ENCODE peak calls at places on chromosomes 12 and 14, in ten cellular contexts. C is transverse colon, D is HepG2, I is vagina, H is HCT116, J is K562, V is suprapubic skin, O is breast epithelium, A is GM12878, G is esophagus muscularis mucosa. X is an unnamed sample.

GRCh38 chr14:70872678-70873020 is 34.6 kb upstream of the PCNX1 start:
- DNase-seq in I (no peak), A (no peak), D (no peak), C (no peak), G (no peak), J (no peak), H (no peak), V (no peak), O (no peak), X (no peak)

GRCh38 chr12:93759512-93760081 is 82.4 kb downstream of the CRADD start:
- DNase-seq in H (no peak), I (no peak), D (peak), O (no peak), V (no peak), A (no peak), G (no peak), J (no peak), C (no peak), X (no peak)

GRCh38 chr14:44712095-44712822 is 205.2 kb upstream of the FSCB start:
- DNase-seq in C (no peak), V (no peak), J (no peak), I (no peak), O (no peak), D (no peak), H (no peak), G (no peak), A (no peak), X (no peak)

GRCh38 chr14:67240168-67240932 is 885 bp upstream of the PALS1 start:
- DNase-seq in C (peak), D (peak), V (peak), J (no peak), H (no peak), O (peak), G (peak), A (no peak), I (no peak), X (peak)

GRCh38 chr12:44748950-44749468 is 127.1 kb downstream of the NELL2 start:
- DNase-seq in J (no peak), C (no peak), O (no peak), I (no peak), V (no peak), D (no peak), H (no peak), A (no peak), G (no peak), X (no peak)

GRCh38 chr14:30957813-30958370 is 67.6 kb upstream of the AP4S1 start:
- DNase-seq in H (no peak), C (no peak), O (no peak), J (no peak), I (no peak), A (peak), V (no peak), D (peak), G (no peak), X (no peak)

GRCh38 chr14:96229315-96229714 is 24.7 kb downstream of the BDKRB2 start:
- DNase-seq in J (no peak), O (no peak), D (no peak), V (no peak), G (no peak), A (no peak), C (no peak), I (no peak), H (no peak), X (no peak)

GRCh38 chr14:85409496-85410210 is 120.3 kb upstream of the FLRT2 start:
- DNase-seq in J (no peak), C (no peak), I (no peak), H (no peak), D (no peak), A (no peak), O (no peak), G (no peak), V (no peak), X (no peak)

GRCh38 chr12:2528001-2528400 is 266.8 kb upstream of the FKBP4 start:
- DNase-seq in I (no peak), O (no peak), A (no peak), H (no peak), V (no peak), G (no peak), J (no peak), C (no peak), D (no peak), X (no peak)

GRCh38 chr14:83041224-83041623 is 1507.6 kb upstream of the SEL1L start:
- DNase-seq in O (no peak), A (no peak), D (no peak), C (no peak), I (no peak), H (no peak), G (no peak), V (no peak), J (no peak), X (no peak)

GRCh38 chr14:76937181-76938091 is 91.1 kb downstream of the IRF2BPL start:
- DNase-seq in A (no peak), J (peak), G (no peak), C (peak), O (no peak), H (no peak), V (no peak), D (no peak), I (no peak), X (peak)

GRCh38 chr14:77458249-77458950 is 507 bp downstream of the AHSA1 start:
- DNase-seq in H (no peak), C (peak), V (no peak), D (peak), J (peak), G (no peak), I (no peak), O (no peak), A (no peak), X (peak)

GRCh38 chr14:99231850-99232401 is 40.1 kb downstream of the BCL11B start:
- DNase-seq in J (no peak), C (no peak), H (peak), V (no peak), O (no peak), A (no peak), G (no peak), I (no peak), D (no peak), X (no peak)

GRCh38 chr12:78210894-78211302 is 380.2 kb downstream of the NAV3 start:
- DNase-seq in D (no peak), O (no peak), V (no peak), H (no peak), C (no peak), G (no peak), A (no peak), J (no peak), I (no peak), X (no peak)

GRCh38 chr12:96401061-96401871 is 1.0 kb upstream of the CDK17 start:
- DNase-seq in J (peak), D (peak), V (no peak), C (peak), I (no peak), G (no peak), O (no peak), A (peak), H (peak), X (no peak)

GRCh38 chr14:41973178-41973577 is 366.5 kb downstream of the LRFN5 start:
- DNase-seq in I (no peak), J (no peak), D (no peak), H (no peak), O (no peak), G (no peak), V (no peak), A (no peak), C (no peak), X (no peak)

GRCh38 chr12:26162905-26163304 is 32.5 kb upstream of the SSPN start:
- DNase-seq in C (no peak), V (no peak), H (no peak), I (no peak), O (no peak), D (no peak), A (peak), G (no peak), J (no peak), X (no peak)

GRCh38 chr12:41368006-41368405 is 179.9 kb downstream of the PDZRN4 start:
- DNase-seq in D (no peak), G (no peak), H (peak), J (no peak), I (no peak), V (no peak), A (no peak), O (no peak), C (no peak), X (no peak)

GRCh38 chr14:30195946-30196345 is 268.3 kb upstream of the PRKD1 start:
- DNase-seq in I (no peak), V (no peak), H (no peak), C (no peak), J (no peak), D (no peak), O (no peak), G (no peak), A (no peak), X (no peak)

GRCh38 chr12:62631531-62632520 is 165.2 kb downstream of the MON2 start:
- DNase-seq in C (peak), H (no peak), I (no peak), G (peak), O (peak), V (peak), D (peak), A (no peak), J (no peak), X (peak)

GRCh38 chr12:1204581-1205121 is 213.6 kb downstream of the ERC1 start:
- DNase-seq in J (no peak), A (peak), I (no peak), H (no peak), D (no peak), V (no peak), G (no peak), C (no peak), O (no peak), X (no peak)

GRCh38 chr12:132363661-132364347 is 34.4 kb upstream of the GALNT9 start:
- DNase-seq in A (no peak), I (no peak), H (no peak), V (no peak), J (no peak), O (peak), D (no peak), G (no peak), C (no peak), X (no peak)

GRCh38 chr14:75428230-75429104 is 645 bp downstream of the JDP2 start:
- DNase-seq in I (no peak), H (no peak), V (no peak), G (no peak), O (no peak), C (peak), J (peak), D (no peak), A (no peak), X (peak)

GRCh38 chr14:89061696-89062095 is 237.2 kb downstream of the TTC8 start:
- DNase-seq in H (no peak), O (no peak), C (no peak), D (no peak), A (no peak), G (peak), J (no peak), I (no peak), V (no peak), X (no peak)

GRCh38 chr12:120412421-120412820 is 25.5 kb upstream of the COX6A1 start:
- DNase-seq in J (no peak), C (no peak), D (no peak), I (no peak), H (no peak), A (no peak), G (no peak), V (no peak), O (no peak), X (no peak)

GRCh38 chr12:51904951-51905471 is 2.3 kb upstream of the ACVRL1 start:
- DNase-seq in A (no peak), J (no peak), I (no peak), V (no peak), H (no peak), D (no peak), G (no peak), O (no peak), C (peak), X (no peak)

GRCh38 chr12:112303004-112303403 is 79.2 kb downstream of the HECTD4 start:
- DNase-seq in H (no peak), G (no peak), J (no peak), A (peak), D (no peak), C (no peak), O (no peak), I (no peak), V (no peak), X (no peak)

GRCh38 chr12:15978431-15978950 is 67.4 kb downstream of the DERA start:
- DNase-seq in D (no peak), G (no peak), J (no peak), O (no peak), C (no peak), I (no peak), V (no peak), A (no peak), H (no peak), X (no peak)

GRCh38 chr12:90631581-90631980 is 323.4 kb downstream of the CCER1 start:
- DNase-seq in D (no peak), J (no peak), V (no peak), I (no peak), C (no peak), A (no peak), H (no peak), O (no peak), G (no peak), X (no peak)

GRCh38 chr12:89791286-89791685 is 82.6 kb upstream of the ATP2B1 start:
- DNase-seq in I (no peak), O (no peak), C (no peak), D (no peak), H (no peak), G (no peak), V (no peak), A (no peak), J (no peak), X (no peak)

GRCh38 chr12:32734952-32735351 is 20.7 kb downstream of the YARS2 start:
- DNase-seq in J (peak), O (no peak), G (no peak), I (no peak), H (no peak), A (no peak), C (no peak), V (no peak), D (no peak), X (no peak)

GRCh38 chr12:13436696-13437391 is 240.3 kb downstream of the EMP1 start:
- DNase-seq in G (no peak), D (no peak), O (no peak), V (no peak), C (no peak), A (no peak), J (peak), H (no peak), I (no peak), X (peak)

GRCh38 chr12:124319368-124320050 is 24.6 kb downstream of the RFLNA start:
- DNase-seq in I (no peak), H (no peak), A (no peak), O (no peak), C (no peak), V (no peak), D (no peak), G (no peak), J (no peak), X (no peak)

GRCh38 chr14:75875958-75876357 is 105.8 kb downstream of the TGFB3 start:
- DNase-seq in A (peak), H (no peak), J (no peak), O (no peak), C (no peak), V (no peak), D (no peak), G (no peak), I (no peak), X (no peak)

GRCh38 chr12:104702565-104703139 is 245.9 kb downstream of the CHST11 start:
- DNase-seq in J (no peak), C (no peak), G (no peak), A (no peak), V (peak), H (no peak), O (peak), I (no peak), D (no peak), X (no peak)

GRCh38 chr14:77303417-77304156 is 17.1 kb downstream of the POMT2 start:
- DNase-seq in V (no peak), G (no peak), D (peak), O (no peak), H (peak), C (no peak), J (peak), A (no peak), I (no peak), X (no peak)

GRCh38 chr14:99327458-99328250 is 55.7 kb upstream of the BCL11B start:
- DNase-seq in D (no peak), G (no peak), J (no peak), V (peak), A (no peak), C (no peak), O (no peak), I (peak), H (no peak), X (no peak)

GRCh38 chr12:106682594-106683234 is 91.8 kb upstream of the RIC8B start:
- DNase-seq in O (no peak), V (no peak), G (peak), C (no peak), A (no peak), H (peak), I (no peak), J (no peak), D (peak), X (no peak)

GRCh38 chr14:34300330-34300729 is 161.7 kb downstream of the SPTSSA start:
- DNase-seq in J (no peak), A (no peak), D (no peak), H (no peak), G (no peak), I (no peak), V (no peak), C (no peak), O (no peak), X (no peak)

GRCh38 chr14:34303811-34304210 is 158.2 kb downstream of the SPTSSA start:
- DNase-seq in A (no peak), H (no peak), D (no peak), V (no peak), J (no peak), O (no peak), I (no peak), C (no peak), G (no peak), X (no peak)

GRCh38 chr14:34301107-34301734 is 160.8 kb downstream of the SPTSSA start:
- DNase-seq in O (no peak), I (no peak), C (no peak), G (no peak), D (peak), H (peak), A (peak), V (no peak), J (peak), X (no peak)

GRCh38 chr14:34299360-34299759 is 162.7 kb downstream of the SPTSSA start:
- DNase-seq in I (no peak), H (no peak), O (no peak), A (no peak), V (no peak), C (no peak), D (no peak), J (no peak), G (no peak), X (no peak)

GRCh38 chr14:34302654-34303053 is 159.4 kb downstream of the SPTSSA start:
- DNase-seq in H (no peak), O (no peak), J (no peak), G (no peak), C (peak), A (no peak), V (no peak), D (no peak), I (no peak), X (no peak)
- TF ChIP-seq CTCF in H (no peak), O (no peak), J (no peak), G (no peak), C (no peak), A (no peak), V (no peak), D (no peak), I (no peak), X (no peak)

GRCh38 chr12:75505706-75506312 is 5.6 kb downstream of the KRR1 start:
- DNase-seq in D (peak), H (no peak), C (no peak), J (no peak), A (no peak), I (no peak), G (no peak), V (no peak), O (no peak), X (no peak)

GRCh38 chr12:75509621-75510020 is 1.8 kb downstream of the KRR1 start:
- DNase-seq in J (no peak), D (no peak), G (no peak), H (no peak), V (no peak), C (no peak), I (no peak), A (no peak), O (no peak), X (no peak)

GRCh38 chr12:75508159-75508558 is 3.2 kb downstream of the KRR1 start:
- DNase-seq in I (no peak), A (no peak), V (no peak), C (no peak), G (no peak), D (no peak), H (no peak), J (no peak), O (no peak), X (no peak)

DNA sequence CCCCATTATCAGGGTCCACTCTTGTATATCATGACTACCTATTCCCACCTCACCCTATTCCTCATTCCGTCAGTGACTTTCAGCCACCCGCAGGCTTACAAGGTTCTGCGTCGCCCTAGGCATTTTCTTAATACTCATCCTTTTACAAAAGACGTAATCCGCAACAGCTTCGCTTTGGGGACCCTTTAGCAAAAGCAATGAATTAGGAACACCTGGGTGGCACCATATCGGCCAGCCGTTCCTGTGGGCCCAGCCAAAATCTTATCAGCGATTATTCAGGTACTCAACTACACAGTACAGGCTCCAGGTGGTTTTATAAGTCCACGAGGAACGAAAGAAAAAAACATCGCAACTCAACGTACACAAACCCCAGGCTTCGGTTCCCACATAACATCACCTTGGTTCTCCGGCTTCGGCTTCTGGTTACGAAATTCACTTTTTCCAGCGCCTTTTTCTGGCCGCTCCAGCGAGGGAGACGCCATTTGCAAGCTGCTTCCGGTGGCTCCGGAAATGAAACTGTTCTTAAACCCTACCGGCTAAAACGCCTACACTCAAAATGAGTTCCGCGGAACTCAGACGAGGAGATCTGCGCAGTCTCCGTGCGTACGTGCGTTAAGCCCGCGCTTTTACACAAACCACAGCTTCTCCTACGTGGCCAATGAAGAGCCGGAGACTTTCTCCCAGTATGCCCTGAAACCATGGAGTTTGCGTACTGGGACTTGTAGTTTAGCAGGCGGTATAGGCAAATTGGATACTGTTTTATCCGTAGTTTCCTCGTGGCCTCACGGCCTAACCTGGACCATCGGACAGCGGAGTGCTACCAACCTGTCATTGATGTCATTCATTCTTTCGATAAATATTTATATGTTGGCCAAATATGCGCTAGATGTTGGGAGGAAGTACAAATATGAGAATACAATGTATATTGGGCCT is at the start of gene KRR1:
- DNase-seq in I (no peak), C (peak), G (peak), D (peak), V (peak), O (peak), J (peak), H (peak), A (peak), X (peak)
- TF ChIP-seq POLR2A in I (no peak), C (peak), G (no peak), D (peak), V (peak), O (no peak), J (peak), H (peak), A (peak), X (no peak)

GRCh38 chr12:5166976-5167375 is 123.3 kb downstream of the KCNA5 start:
- DNase-seq in C (no peak), H (no peak), V (no peak), A (no peak), O (no peak), J (no peak), G (no peak), D (no peak), I (no peak), X (no peak)
- TF ChIP-seq POLR2AphosphoS5 in C (no peak), H (no peak), V (no peak), A (no peak), O (no peak), J (no peak), G (no peak), D (no peak), I (no peak), X (no peak)

DNA sequence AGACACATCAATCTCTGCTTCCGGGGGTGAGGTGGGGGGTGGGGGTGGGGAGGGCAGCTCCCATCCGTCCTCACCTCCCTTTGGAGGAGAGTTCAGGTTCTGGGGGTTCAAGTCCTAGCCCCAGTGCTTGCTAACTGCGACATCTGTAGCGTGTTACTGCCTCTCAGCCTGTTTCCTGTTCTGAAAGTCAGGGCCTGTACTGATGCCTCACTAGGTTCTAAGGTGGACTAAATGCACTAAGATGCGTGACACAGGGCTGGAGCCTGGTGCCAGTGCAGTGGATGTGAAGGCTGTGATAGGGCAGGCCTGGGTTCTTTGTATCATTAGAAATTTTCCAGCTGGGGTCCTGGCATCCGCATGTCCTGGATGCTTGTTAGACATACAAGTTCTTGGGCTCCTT is 17.3 kb upstream of the TDRD9 start:
- DNase-seq in V (no peak), G (no peak), O (no peak), D (no peak), J (no peak), C (no peak), H (no peak), I (no peak), A (no peak), X (no peak)
- TF ChIP-seq CTCF in V (no peak), G (no peak), O (no peak), D (no peak), J (no peak), C (no peak), H (no peak), I (no peak), A (no peak), X (no peak)

GRCh38 chr14:24236689-24237462 is 4.1 kb downstream of the GMPR2 start:
- DNase-seq in I (no peak), C (no peak), A (no peak), V (no peak), J (no peak), D (no peak), G (no peak), O (no peak), H (no peak), X (no peak)
- TF ChIP-seq POLR2A in I (no peak), C (no peak), A (peak), V (no peak), J (no peak), D (no peak), G (no peak), O (no peak), H (no peak), X (no peak)